ENCODE peak calls at places on chromosome 17, in four cellular contexts. H, W, Z and E are unnamed samples.

GRCh38 chr17:64061157-64061898 is 40.9 kb upstream of the ICAM2 start:
- DNase-seq in H (peak; percentile 80), W (no peak), Z (no peak), E (no peak)

GRCh38 chr17:73247728-73248127 is 14.0 kb downstream of the CPSF4L start:
- DNase-seq in H (no peak), Z (no peak), W (no peak), E (peak; percentile 42)

GRCh38 chr17:54899721-54900456 is 763 bp upstream of the TOM1L1 start:
- DNase-seq in H (no peak), W (no peak), Z (no peak), E (no peak)

GRCh38 chr17:21674242-21674731 is 18.0 kb upstream of the KCNJ18 start:
- DNase-seq in W (no peak), Z (peak; percentile 61), H (no peak), E (no peak)

GRCh38 chr17:14084955-14085354 is 15.7 kb downstream of the COX10 start:
- DNase-seq in Z (no peak), W (no peak), H (no peak), E (no peak)

GRCh38 chr17:40862985-40863733 is 3.9 kb downstream of the KRT12 start:
- DNase-seq in H (no peak), W (no peak), Z (no peak), E (no peak)

GRCh38 chr17:7750321-7750821 is 32.8 kb downstream of the DNAH2 start:
- DNase-seq in H (peak; percentile 77), Z (no peak), W (no peak), E (no peak)

GRCh38 chr17:32755045-32755805 is 121.7 kb downstream of the MYO1D start:
- DNase-seq in H (peak; percentile 68), W (no peak), Z (no peak), E (no peak)

GRCh38 chr17:78316867-78317816 is 42.7 kb downstream of the SOCS3 start:
- DNase-seq in Z (no peak), W (peak; percentile 84), H (peak; percentile 50), E (no peak)

GRCh38 chr17:48878920-48879898 is 13.4 kb upstream of the ATP5MC1 start:
- DNase-seq in H (peak; percentile 91), W (peak; percentile 50), Z (no peak), E (no peak)

GRCh38 chr17:34858941-34859562 is 102.2 kb downstream of the CCT6B start:
- DNase-seq in H (peak; percentile 2), W (no peak), Z (no peak), E (no peak)

GRCh38 chr17:51298508-51299371 is 38.4 kb downstream of the UTP18 start:
- DNase-seq in W (no peak), H (peak; percentile 68), Z (no peak), E (no peak)

DNA sequence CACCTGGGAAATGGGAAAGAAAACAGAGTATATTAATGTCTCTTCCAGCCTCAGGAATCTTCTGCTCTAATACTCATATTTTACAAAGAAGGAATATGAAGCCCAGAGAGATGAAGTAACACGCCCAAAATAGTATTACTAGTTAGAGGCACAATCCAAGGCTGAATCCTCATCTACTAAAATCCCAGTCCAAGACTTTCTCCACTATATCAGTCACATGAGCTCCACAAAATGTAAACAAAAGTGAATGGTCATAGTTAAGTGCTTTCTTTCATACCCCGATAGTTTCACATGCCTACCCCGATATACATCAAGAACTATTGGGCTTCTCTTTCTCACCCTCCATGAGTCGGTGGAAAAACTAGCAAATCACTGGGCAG is 961 bp downstream of the INTS2 start:
- DNase-seq in W (no peak), Z (no peak), H (no peak), E (no peak)
- TF ChIP-seq CTCF in W (no peak), Z (no peak), H (no peak), E (no peak)

GRCh38 chr17:27892542-27892865 is 661 bp downstream of the LYRM9 start:
- DNase-seq in Z (no peak), W (no peak), H (no peak), E (no peak)
- H3K27ac ChIP-seq in Z (peak overlapping the region; percentile 62), W (peak overlapping the region; percentile 81), H (no peak overlapping the region), E (peak overlapping the region; percentile 84)

DNA sequence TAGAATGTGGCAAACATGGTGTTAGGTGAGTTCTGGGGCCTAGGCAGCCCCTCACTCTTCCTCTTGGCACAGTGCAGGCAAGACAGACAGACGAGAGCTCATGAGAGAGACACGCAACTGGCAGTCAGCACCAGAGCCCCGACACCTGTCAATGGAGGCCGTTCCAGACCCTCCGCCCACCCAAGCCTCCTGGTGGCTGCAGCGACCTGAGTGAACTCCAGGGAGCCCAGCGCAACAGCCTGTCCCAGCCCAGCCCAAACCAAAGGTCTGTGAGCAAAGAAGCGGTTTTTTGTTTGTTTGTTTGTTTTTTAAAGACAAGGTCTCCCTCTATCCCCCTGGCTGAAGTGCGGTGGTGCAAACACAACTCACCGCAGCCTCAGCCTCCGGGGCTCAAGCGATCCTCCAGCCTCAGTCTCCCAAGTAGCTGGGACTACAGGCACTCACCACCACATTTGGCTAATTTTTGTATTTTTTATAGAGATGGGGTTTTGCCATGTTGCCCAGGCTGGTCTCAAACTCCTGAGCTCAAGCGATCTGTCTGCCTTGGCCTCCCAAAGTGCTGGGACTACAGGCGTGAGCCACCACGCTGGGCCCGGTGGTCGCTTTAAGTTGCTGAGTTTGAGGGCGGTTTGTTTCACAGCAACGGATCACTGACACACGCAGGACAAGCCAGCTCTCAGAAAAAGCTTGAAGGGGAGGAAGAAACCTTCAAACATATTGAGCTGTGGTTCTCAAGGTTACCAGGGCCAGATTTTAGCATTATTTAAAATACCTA is 79.5 kb downstream of the TBC1D16 start:
- DNase-seq in Z (peak; percentile 34), H (no peak), W (no peak), E (no peak)
- TF ChIP-seq CTCF in Z (no peak), H (no peak), W (no peak), E (no peak)

GRCh38 chr17:50051082-50051576 is 4.8 kb upstream of the ITGA3 start:
- DNase-seq in W (no peak), H (peak; percentile 100), Z (no peak), E (no peak)
- H3K27ac ChIP-seq in W (no peak overlapping the region), H (peak overlapping the region; percentile 96), Z (peak overlapping the region; percentile 16), E (no peak overlapping the region)

DNA sequence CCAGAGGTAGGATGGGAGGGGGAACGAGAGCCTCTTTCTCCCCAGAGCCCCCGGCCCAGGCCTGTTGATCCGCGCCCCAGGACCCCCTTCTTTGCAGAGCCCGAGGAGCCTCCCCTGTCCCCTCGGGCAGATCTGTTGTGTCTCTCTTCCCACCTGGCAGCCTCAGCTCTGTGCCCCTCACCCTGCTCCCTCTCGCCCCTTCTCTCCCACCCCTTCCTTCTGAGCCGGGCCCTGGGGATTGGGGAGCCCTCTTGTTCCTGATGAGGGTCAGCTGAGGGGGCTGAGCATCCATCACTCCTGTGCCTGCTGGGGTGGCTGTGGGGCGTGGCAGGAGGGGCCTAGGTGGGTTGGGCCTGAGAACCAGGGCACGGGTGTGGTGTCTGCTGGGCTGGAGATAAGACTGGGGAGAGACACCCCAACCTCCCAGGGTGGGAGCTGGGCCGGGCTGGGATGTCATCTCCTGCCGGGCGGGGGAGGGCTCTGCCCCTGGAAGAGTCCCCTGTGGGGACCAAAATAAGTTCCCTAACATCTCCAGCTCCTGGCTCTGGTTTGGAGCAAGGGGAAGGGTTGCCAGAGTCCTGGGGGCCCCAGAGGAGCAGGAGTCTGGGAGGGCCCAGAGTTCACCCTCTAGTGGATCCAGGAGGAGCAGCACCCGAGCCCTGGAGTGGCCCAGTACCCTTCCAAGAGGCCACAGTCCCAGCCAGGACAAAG is 65.4 kb downstream of the MRC2 start:
- DNase-seq in H (peak; percentile 50), Z (no peak), W (no peak), E (no peak)
- TF ChIP-seq CTCF in H (peak; percentile 72), Z (no peak), W (no peak), E (no peak)

GRCh38 chr17:69444023-69444422 is 29.5 kb downstream of the MAP2K6 start:
- DNase-seq in Z (no peak), W (no peak), H (no peak), E (no peak)

GRCh38 chr17:69437475-69437874 is 23.0 kb downstream of the MAP2K6 start:
- DNase-seq in H (no peak), Z (no peak), W (no peak), E (no peak)

GRCh38 chr17:69443138-69443537 is 28.6 kb downstream of the MAP2K6 start:
- DNase-seq in W (no peak), H (no peak), Z (no peak), E (no peak)

GRCh38 chr17:69445132-69445531 is 30.6 kb downstream of the MAP2K6 start:
- DNase-seq in H (no peak), Z (no peak), W (no peak), E (no peak)

DNA sequence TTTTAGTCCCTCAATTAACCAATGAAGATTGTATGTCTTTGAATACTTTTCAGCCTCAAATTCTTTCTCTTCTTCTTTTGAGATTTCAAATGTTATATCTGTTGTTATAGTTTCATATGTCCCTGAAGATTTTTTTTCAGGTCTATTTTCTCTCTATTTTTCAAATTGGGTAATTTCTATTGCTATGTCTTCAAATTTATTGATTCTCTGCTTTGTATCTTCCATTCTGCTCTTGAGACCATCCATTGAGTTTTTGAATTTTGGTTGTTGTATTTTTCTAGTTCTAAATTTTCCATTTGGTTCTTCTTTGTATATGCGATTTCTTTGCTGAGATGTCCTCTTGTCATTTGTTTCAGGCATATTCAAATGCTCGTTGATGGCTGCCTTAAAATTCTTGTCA is 26.7 kb downstream of the MAP2K6 start:
- DNase-seq in H (no peak), W (no peak), Z (no peak), E (no peak)
- H3K27ac ChIP-seq in H (no peak overlapping the region), W (no peak overlapping the region), Z (no peak overlapping the region), E (no peak overlapping the region)

GRCh38 chr17:82356028-82356427 is 3.0 kb upstream of the TEX19 start:
- DNase-seq in W (no peak), H (peak; percentile 60), Z (no peak), E (no peak)

GRCh38 chr17:82357394-82357793 is 1.7 kb upstream of the TEX19 start:
- DNase-seq in W (no peak), H (no peak), Z (no peak), E (no peak)

GRCh38 chr17:82358467-82359350 is at the start of gene TEX19:
- DNase-seq in W (no peak), Z (no peak), H (peak; percentile 35), E (no peak)

GRCh38 chr17:82354804-82355308 is 4.2 kb upstream of the TEX19 start:
- DNase-seq in W (no peak), Z (no peak), H (no peak), E (no peak)

DNA sequence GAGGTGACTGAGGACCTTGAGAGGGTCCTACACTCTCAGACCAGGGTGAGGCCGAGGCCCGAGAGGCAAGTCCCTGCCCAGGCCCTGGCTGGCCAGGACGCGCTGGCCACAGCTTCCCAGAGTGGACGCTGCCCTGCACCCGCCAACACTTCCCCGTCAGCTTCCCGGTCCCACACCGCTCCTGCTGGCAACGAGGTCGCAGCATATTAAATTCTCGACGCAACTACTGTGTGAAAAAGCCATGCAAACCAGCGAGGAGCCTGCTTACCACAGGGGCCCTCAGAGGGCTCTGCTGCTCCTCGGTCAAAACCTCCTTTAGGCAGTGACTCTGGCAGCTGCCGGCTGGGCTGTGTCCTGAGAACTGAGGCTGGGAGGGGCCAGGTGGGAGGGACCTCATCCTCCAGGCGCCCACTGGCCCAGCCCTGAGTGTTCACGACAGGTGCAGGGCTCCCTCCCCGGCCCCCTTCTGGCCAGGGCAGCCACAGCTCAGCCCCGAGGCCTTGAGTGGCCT is 2.1 kb upstream of the TEX19 start:
- DNase-seq in W (peak; percentile 67), H (no peak), Z (no peak), E (no peak)
- TF ChIP-seq CTCF in W (no peak), H (no peak), Z (no peak), E (no peak)